ENCODE peak calls at places on chromosomes 6 and 20, in nine cellular contexts. L is CD8-positive, alpha-beta T cell; M is aorta; G is hepatocyte; F is left ventricle myocardium inferior; N is DND-41; U is IMR-90; A is CD4-positive, alpha-beta memory T cell; R is Peyer's patch. J is an unnamed sample. For H3K9me3, the result is how much of the 10 kb centered on the place peaks cover.

GRCh38 chr6:55918639-55919038 is 43.2 kb upstream of the BMP5 start:
- DNase-seq in L (no peak), A (no peak), N (no peak), G (no peak), U (peak), R (no peak), F (no peak), M (no peak), J (no peak)

GRCh38 chr20:1861347-1861987 is 33.7 kb upstream of the SIRPA start:
- DNase-seq in F (no peak), A (no peak), U (peak), G (no peak), L (no peak), N (no peak), M (no peak), R (peak), J (no peak)

GRCh38 chr6:54217018-54217417 is 91.2 kb upstream of the TINAG start:
- DNase-seq in L (no peak), R (no peak), N (peak), M (no peak), G (no peak), F (no peak), U (no peak), A (no peak), J (no peak)

GRCh38 chr6:61886608-61887259 is 399.3 kb downstream of the KHDRBS2 start:
- DNase-seq in U (no peak), R (no peak), N (no peak), A (no peak), G (peak), M (no peak), L (no peak), F (no peak), J (no peak)

GRCh38 chr6:61901748-61902147 is 384.3 kb downstream of the KHDRBS2 start:
- DNase-seq in F (no peak), M (no peak), N (no peak), L (no peak), A (no peak), G (no peak), U (no peak), R (no peak), J (no peak)

GRCh38 chr6:47112311-47112710 is 70.2 kb upstream of the ADGRF1 start:
- DNase-seq in R (no peak), U (no peak), F (no peak), L (no peak), N (no peak), G (no peak), A (no peak), M (no peak), J (no peak)

GRCh38 chr6:41122373-41122772 is 31.8 kb downstream of the TREML1 start:
- DNase-seq in N (no peak), G (no peak), R (no peak), U (peak), A (no peak), F (no peak), L (no peak), M (no peak), J (no peak)

GRCh38 chr6:3873051-3873450 is 23.9 kb downstream of the FAM50B start:
- DNase-seq in F (no peak), N (no peak), R (no peak), G (no peak), M (no peak), A (no peak), U (no peak), L (no peak), J (no peak)

GRCh38 chr6:55438217-55438616 is 110.9 kb downstream of the GFRAL start:
- DNase-seq in N (no peak), G (no peak), R (no peak), A (no peak), M (no peak), U (no peak), L (no peak), F (no peak), J (no peak)

GRCh38 chr20:36881888-36882287 is 6.0 kb downstream of the TLDC2 start:
- DNase-seq in F (no peak), R (peak), U (no peak), G (peak), N (no peak), M (no peak), A (no peak), L (no peak), J (no peak)

GRCh38 chr20:44187054-44187762 is at the start of gene JPH2:
- DNase-seq in G (peak), F (peak), M (peak), A (no peak), R (peak), N (no peak), U (peak), L (no peak), J (peak)

GRCh38 chr20:50359607-50360217 is 150.5 kb upstream of the PTPN1 start:
- DNase-seq in F (no peak), U (no peak), N (no peak), R (peak), M (no peak), A (no peak), G (no peak), L (no peak), J (no peak)

GRCh38 chr6:31763617-31763940 is 1.1 kb downstream of the SAPCD1 start:
- DNase-seq in N (no peak), M (no peak), F (no peak), A (no peak), R (no peak), L (no peak), U (peak), G (no peak), J (no peak)

GRCh38 chr6:111478064-111478476 is 4.9 kb downstream of the REV3L start:
- DNase-seq in N (no peak), L (no peak), R (no peak), M (no peak), F (no peak), G (no peak), A (no peak), U (peak), J (no peak)

GRCh38 chr6:127589135-127589534 is 12.2 kb downstream of the C6orf58 start:
- DNase-seq in G (no peak), A (no peak), N (no peak), F (no peak), L (no peak), R (no peak), U (no peak), M (no peak), J (no peak)

GRCh38 chr20:53902968-53903651 is 167.3 kb downstream of the BCAS1 start:
- DNase-seq in G (no peak), L (no peak), U (no peak), M (no peak), R (no peak), A (no peak), N (no peak), F (no peak), J (no peak)

GRCh38 chr20:41133709-41134361 is 3.5 kb upstream of the PLCG1 start:
- DNase-seq in N (no peak), R (no peak), M (no peak), U (peak), L (no peak), A (peak), G (no peak), F (no peak), J (no peak)

GRCh38 chr6:3797231-3798200 is 46.0 kb upstream of the PXDC1 start:
- DNase-seq in R (no peak), L (no peak), U (peak), A (no peak), M (no peak), N (no peak), F (no peak), G (no peak), J (no peak)

GRCh38 chr6:34235605-34236422 is 859 bp upstream of the HMGA1 start:
- DNase-seq in G (peak), N (no peak), R (peak), F (peak), A (peak), U (peak), M (peak), L (peak), J (peak)

GRCh38 chr20:24584538-24585356 is 115.3 kb downstream of the SYNDIG1 start:
- DNase-seq in N (no peak), M (no peak), L (no peak), A (no peak), F (no peak), G (no peak), R (no peak), U (peak), J (no peak)

GRCh38 chr6:45654673-45655072 is 276.9 kb upstream of the SUPT3H start:
- DNase-seq in R (no peak), M (no peak), A (no peak), G (no peak), F (no peak), N (no peak), U (peak), L (no peak), J (no peak)

GRCh38 chr20:63290677-63291472 is 2.1 kb upstream of the COL20A1 start:
- DNase-seq in R (peak), U (peak), M (peak), G (peak), F (no peak), N (peak), A (peak), L (peak), J (no peak)

GRCh38 chr6:11496152-11497060 is 41.1 kb upstream of the TMEM170B start:
- DNase-seq in G (peak), M (peak), U (peak), F (no peak), R (no peak), A (peak), L (peak), N (peak), J (peak)

GRCh38 chr20:62671765-62672164 is 29.5 kb downstream of the SLCO4A1 start:
- DNase-seq in L (no peak), A (no peak), M (no peak), F (no peak), N (no peak), G (no peak), R (no peak), U (no peak), J (no peak)

GRCh38 chr20:23907579-23907978 is 28.0 kb upstream of the CST5 start:
- DNase-seq in M (no peak), G (no peak), R (no peak), F (no peak), A (no peak), N (no peak), U (no peak), L (no peak), J (no peak)

GRCh38 chr6:75605635-75606034 is 4.0 kb downstream of the SENP6 start:
- DNase-seq in G (no peak), A (no peak), N (no peak), M (no peak), F (no peak), U (no peak), R (no peak), L (no peak), J (no peak)

DNA sequence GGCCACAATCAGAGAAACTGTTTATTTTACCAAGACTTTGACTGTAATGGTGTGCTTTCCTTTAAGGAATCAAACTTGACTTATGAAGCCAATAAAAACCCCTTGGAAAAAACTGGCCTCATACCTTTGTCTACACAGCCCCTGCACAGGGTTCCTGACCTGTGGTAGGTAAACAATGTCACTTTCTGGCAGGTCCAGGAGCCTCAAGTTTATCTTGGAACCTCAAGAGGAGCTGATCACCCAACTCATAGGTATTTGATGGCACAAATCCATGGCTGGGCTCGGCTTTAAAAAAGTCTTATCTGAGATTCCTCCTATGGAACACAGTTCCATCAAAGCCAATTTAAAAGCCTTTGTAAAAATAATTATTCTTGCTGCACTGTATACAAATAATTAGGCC is 61.0 kb downstream of the AGPAT4 start:
- DNase-seq in L (no peak), G (no peak), N (no peak), R (no peak), A (no peak), U (no peak), M (no peak), F (no peak), J (no peak)
- H3K9me3 ChIP-seq in L (under half), G (under half), N (under half), R (under half), A (under half), U (under half), M (under half), F (under half), J (under half)

GRCh38 chr20:15977026-15977425 is 596.2 kb downstream of the KIF16B start:
- DNase-seq in R (no peak), A (no peak), L (no peak), N (no peak), U (no peak), F (no peak), M (no peak), G (no peak), J (no peak)
- H3K9me3 ChIP-seq in R (under half), A (under half), L (under half), N (under half), U (under half), F (under half), M (under half), G (under half), J (under half)

GRCh38 chr6:169774347-169774746 is 22.9 kb downstream of the ERMARD start:
- DNase-seq in A (no peak), U (no peak), L (no peak), G (no peak), R (no peak), F (no peak), M (no peak), N (no peak), J (no peak)

GRCh38 chr6:169777896-169778295 is 26.5 kb downstream of the ERMARD start:
- DNase-seq in G (no peak), F (no peak), M (no peak), U (no peak), A (no peak), N (no peak), R (no peak), L (no peak), J (peak)

GRCh38 chr6:169778646-169779045 is 27.2 kb downstream of the ERMARD start:
- DNase-seq in L (no peak), G (no peak), M (no peak), N (no peak), U (no peak), A (no peak), F (no peak), R (no peak), J (peak)

GRCh38 chr6:169776379-169776778 is 25.0 kb downstream of the ERMARD start:
- DNase-seq in L (no peak), N (no peak), G (no peak), M (no peak), U (no peak), F (no peak), A (no peak), R (no peak), J (peak)

DNA sequence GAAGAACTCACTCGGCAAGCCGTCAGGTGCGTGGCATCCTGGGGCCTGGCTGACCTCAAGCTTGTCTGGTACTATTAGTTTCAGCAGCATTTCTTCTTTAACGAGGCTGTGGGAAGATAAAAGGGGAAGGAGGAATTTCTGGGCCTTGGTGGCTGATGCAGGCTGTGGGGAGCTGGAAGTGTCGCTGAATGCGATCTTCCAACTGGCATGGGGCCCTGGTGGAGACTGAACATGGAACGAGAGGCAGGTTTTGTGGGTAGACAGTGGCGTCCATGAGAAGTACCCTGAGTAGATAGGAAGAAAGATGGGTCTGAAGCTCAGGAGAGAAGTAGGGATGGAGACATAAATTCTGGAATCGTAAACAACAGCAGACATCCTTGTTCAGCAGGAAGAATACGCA is 23.9 kb downstream of the ERMARD start:
- DNase-seq in U (no peak), R (no peak), G (no peak), A (no peak), L (no peak), N (no peak), M (no peak), F (no peak), J (peak)
- H3K9me3 ChIP-seq in U (under half), R (under half), G (under half), A (under half), L (under half), N (under half), M (under half), F (under half), J (under half)

GRCh38 chr20:3072530-3073250 is 1.3 kb downstream of the OXT start:
- DNase-seq in N (no peak), A (no peak), R (no peak), L (no peak), F (no peak), M (no peak), U (no peak), G (no peak), J (no peak)
- H3K9me3 ChIP-seq in N (under half), A (under half), R (under half), L (under half), F (under half), M (under half), U (under half), G (under half), J (under half)

GRCh38 chr20:39674842-39675241 is 712.7 kb downstream of the DHX35 start:
- DNase-seq in G (no peak), L (no peak), A (no peak), U (no peak), R (no peak), N (no peak), F (no peak), M (no peak), J (no peak)

GRCh38 chr20:39669659-39670058 is 707.5 kb downstream of the DHX35 start:
- DNase-seq in M (no peak), A (no peak), F (no peak), U (no peak), G (no peak), L (no peak), R (no peak), N (no peak), J (no peak)

GRCh38 chr20:39676236-39676635 is 714.1 kb downstream of the DHX35 start:
- DNase-seq in A (no peak), R (peak), U (no peak), M (no peak), N (no peak), G (no peak), F (no peak), L (no peak), J (no peak)

GRCh38 chr20:39676857-39677351 is 714.8 kb downstream of the DHX35 start:
- DNase-seq in R (no peak), L (no peak), G (no peak), N (no peak), M (no peak), A (no peak), F (no peak), U (peak), J (no peak)

GRCh38 chr20:39670987-39671386 is 708.8 kb downstream of the DHX35 start:
- DNase-seq in F (no peak), N (no peak), R (no peak), U (no peak), A (no peak), L (no peak), M (no peak), G (no peak), J (no peak)
- H3K9me3 ChIP-seq in F (under half), N (under half), R (under half), U (under half), A (under half), L (under half), M (under half), G (under half), J (under half)

DNA sequence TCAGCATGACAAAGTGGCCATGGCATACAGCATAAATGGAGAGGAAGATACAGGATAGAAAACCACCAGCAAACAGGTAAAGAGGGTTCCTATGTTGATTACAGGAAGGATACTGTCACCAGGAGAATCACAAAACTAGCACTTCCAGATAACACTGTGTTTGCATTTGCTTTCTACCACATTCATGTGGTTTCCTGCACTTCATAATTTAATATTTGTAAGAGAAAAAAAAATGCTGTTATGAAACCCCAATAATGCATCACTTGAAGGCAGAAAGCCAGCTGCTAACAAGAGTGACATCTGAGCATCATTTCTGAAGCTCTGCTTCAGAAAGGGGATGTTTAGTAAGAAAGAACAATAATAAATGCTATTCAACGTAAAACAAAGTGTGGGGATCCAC is 106.6 kb downstream of the ATXN1 start:
- DNase-seq in N (no peak), F (no peak), A (peak), L (no peak), R (no peak), M (no peak), U (no peak), G (no peak), J (no peak)
- H3K9me3 ChIP-seq in N (under half), F (under half), A (under half), L (under half), R (under half), M (under half), U (under half), G (under half), J (under half)

J was measured in tibial artery.